ENCODE peak calls at places on chromosomes 3 and 15, in ten cellular contexts. Q is body of pancreas; T is activated CD4-positive, alpha-beta T cell treated with anti-CD3 and anti-CD28 coated beads, Interleukin-2, amount 10 ng/mL, durations not matched to agents 7 days and 5 days; J is Peyer's patch; W is HS-5; C is IMR-90; K is stimulated activated CD4-positive, alpha-beta T cell treated with anti-CD3 and anti-CD28 coated beads, Interleukin-4, amount 100 ng/mL, for 48 hours; E is heart left ventricle; N is effector memory CD8-positive, alpha-beta T cell; V is left cardiac atrium. P is an unnamed sample.

GRCh38 chr3:187878776-187879524 is 133.7 kb upstream of the BCL6 start:
- DNase-seq in K (no peak), E (no peak), C (peak; percentile 42), J (no peak), V (no peak), W (no peak), Q (no peak), T (no peak), N (no peak), P (no peak)

GRCh38 chr15:80579611-80580010 is 115.5 kb upstream of the ABHD17C start:
- DNase-seq in E (no peak), C (no peak), J (no peak), Q (no peak), W (no peak), T (no peak), K (no peak), V (no peak), N (no peak), P (no peak)

GRCh38 chr3:29427266-29428103 is 146.6 kb downstream of the RBMS3 start:
- DNase-seq in V (no peak), K (no peak), W (no peak), T (no peak), N (no peak), E (peak; percentile 42), Q (no peak), C (no peak), J (no peak), P (no peak)

GRCh38 chr15:75450307-75451201 is 936 bp downstream of the SIN3A start:
- DNase-seq in K (peak; percentile 96), C (peak; percentile 96), E (peak; percentile 99), T (peak; percentile 98), W (peak; percentile 82), N (peak; percentile 91), Q (peak; percentile 96), J (peak; percentile 99), V (peak; percentile 97), P (peak; percentile 91)

GRCh38 chr3:71652786-71653419 is 69.4 kb upstream of the FOXP1 start:
- DNase-seq in W (peak; percentile 23), E (no peak), V (peak; percentile 40), N (no peak), T (peak; percentile 11), J (no peak), K (no peak), C (peak; percentile 72), Q (peak; percentile 91), P (no peak)

GRCh38 chr15:83289160-83289559 is 4.7 kb upstream of the BNC1 start:
- DNase-seq in Q (no peak), W (no peak), E (no peak), J (no peak), K (no peak), C (peak; percentile 61), V (no peak), N (no peak), T (no peak), P (no peak)

GRCh38 chr3:126013742-126014141 is 44.8 kb downstream of the ROPN1B start:
- DNase-seq in V (no peak), C (no peak), Q (no peak), N (no peak), J (no peak), E (no peak), K (no peak), W (no peak), T (no peak), P (no peak)

GRCh38 chr15:98649621-98649995 is 1.3 kb downstream of the IGF1R start:
- DNase-seq in J (no peak), K (peak; percentile 24), E (peak; percentile 76), Q (peak; percentile 60), N (peak; percentile 17), T (peak; percentile 38), W (no peak), V (peak; percentile 63), C (no peak), P (peak; percentile 64)

GRCh38 chr3:166191406-166191805 is 354.2 kb upstream of the BCHE start:
- DNase-seq in V (no peak), J (no peak), T (no peak), W (no peak), E (no peak), C (no peak), N (no peak), K (no peak), Q (no peak), P (no peak)

GRCh38 chr3:152021951-152022461 is 148.6 kb downstream of the SUCNR1 start:
- DNase-seq in J (no peak), K (peak; percentile 43), W (peak; percentile 5), T (no peak), N (no peak), E (no peak), C (peak; percentile 32), Q (no peak), V (no peak), P (no peak)

GRCh38 chr3:153291052-153291689 is 129.1 kb downstream of the RAP2B start:
- DNase-seq in K (no peak), J (no peak), C (no peak), Q (no peak), T (no peak), N (no peak), V (no peak), W (no peak), E (no peak), P (peak; percentile 37)

GRCh38 chr3:157128771-157129671 is 30.9 kb downstream of the CCNL1 start:
- DNase-seq in T (peak; percentile 63), V (peak; percentile 36), K (peak; percentile 11), N (peak; percentile 33), E (no peak), Q (peak; percentile 46), J (peak; percentile 85), C (peak; percentile 30), W (no peak), P (no peak)

GRCh38 chr3:56988874-56989433 is 71.5 kb upstream of the SPATA12 start:
- DNase-seq in N (peak; percentile 66), W (peak; percentile 40), C (peak; percentile 71), T (peak; percentile 74), V (peak; percentile 82), J (peak; percentile 70), Q (peak; percentile 82), K (peak; percentile 58), E (peak; percentile 72), P (peak; percentile 69)

GRCh38 chr3:184448321-184449160 is 68.7 kb downstream of the CHRD start:
- DNase-seq in K (no peak), T (no peak), V (no peak), E (no peak), W (peak; percentile 95), Q (no peak), C (peak; percentile 71), N (no peak), J (no peak), P (no peak)

GRCh38 chr3:61315874-61316273 is 64.6 kb upstream of the FHIT start:
- DNase-seq in K (no peak), E (no peak), N (no peak), J (no peak), V (peak; percentile 16), Q (peak; percentile 15), W (no peak), C (no peak), T (no peak), P (no peak)

GRCh38 chr3:85801955-85802354 is 843.2 kb downstream of the CADM2 start:
- DNase-seq in W (no peak), N (no peak), K (no peak), C (no peak), Q (peak; percentile 12), J (no peak), T (no peak), E (no peak), V (no peak), P (no peak)

GRCh38 chr3:177208746-177209145 is 11.5 kb upstream of the TBL1XR1 start:
- DNase-seq in N (no peak), W (no peak), Q (no peak), E (no peak), T (no peak), J (no peak), V (no peak), C (no peak), K (no peak), P (no peak)

GRCh38 chr3:2735392-2735894 is 374.7 kb downstream of the IL5RA start:
- DNase-seq in J (no peak), Q (no peak), K (no peak), C (no peak), V (no peak), E (no peak), T (no peak), N (no peak), W (no peak), P (no peak)

GRCh38 chr3:128470134-128470915 is 3.6 kb upstream of the DNAJB8 start:
- DNase-seq in K (no peak), N (no peak), T (no peak), Q (no peak), C (no peak), E (no peak), J (no peak), V (no peak), W (no peak), P (no peak)

GRCh38 chr3:171376125-171376947 is 83.9 kb downstream of the TNIK start:
- DNase-seq in J (no peak), C (peak; percentile 65), W (no peak), V (no peak), T (no peak), N (no peak), Q (peak; percentile 18), K (no peak), E (no peak), P (no peak)

GRCh38 chr3:94596141-94596540 is 533.3 kb downstream of the NSUN3 start:
- DNase-seq in C (no peak), W (no peak), T (no peak), J (no peak), K (no peak), V (no peak), Q (no peak), N (no peak), E (no peak), P (no peak)

GRCh38 chr15:79042213-79042928 is 48.2 kb downstream of the RASGRF1 start:
- DNase-seq in K (no peak), N (no peak), T (no peak), Q (no peak), E (no peak), V (no peak), C (no peak), J (no peak), W (no peak), P (no peak)

GRCh38 chr3:161274691-161275298 is 53.7 kb downstream of the NMD3 start:
- DNase-seq in T (peak; percentile 60), E (no peak), W (no peak), V (no peak), J (no peak), Q (peak; percentile 49), C (peak; percentile 63), N (peak; percentile 26), K (peak; percentile 20), P (peak; percentile 36)

P was measured in immature natural killer cell.